ENCODE peak calls at places on chromosomes 1 and 21, in four cellular contexts. One of them, this sample, is unnamed.

GRCh38 chr1:154584267-154584994 is 16.9 kb downstream of the CHRNB2 start:
- DNase-seq in transverse colon: no peak
- DNase-seq in breast epithelium: no peak
- DNase-seq in lung: no peak
- DNase-seq in this sample: no peak

GRCh38 chr1:68324316-68324715 is 92.0 kb upstream of the WLS start:
- DNase-seq in transverse colon: no peak
- DNase-seq in breast epithelium: no peak
- DNase-seq in lung: no peak
- DNase-seq in this sample: no peak

GRCh38 chr1:15797614-15798390 is 9.6 kb downstream of the UQCRHL start:
- DNase-seq in transverse colon: no peak
- DNase-seq in breast epithelium: no peak
- DNase-seq in lung: no peak
- DNase-seq in this sample: no peak

GRCh38 chr1:29471487-29472313 is 235.4 kb downstream of the PTPRU start:
- DNase-seq in transverse colon: no peak
- DNase-seq in breast epithelium: no peak
- DNase-seq in lung: no peak
- DNase-seq in this sample: no peak

GRCh38 chr1:23957096-23957495 is 2.5 kb upstream of the PNRC2 start:
- DNase-seq in transverse colon: peak; percentile 74
- DNase-seq in breast epithelium: peak; percentile 69
- DNase-seq in lung: peak; percentile 65
- DNase-seq in this sample: no peak

GRCh38 chr1:45395051-45395450 is 54.8 kb upstream of the MUTYH start:
- DNase-seq in transverse colon: no peak
- DNase-seq in breast epithelium: no peak
- DNase-seq in lung: no peak
- DNase-seq in this sample: no peak

GRCh38 chr1:218473527-218473926 is 128.4 kb downstream of the TGFB2 start:
- DNase-seq in transverse colon: no peak
- DNase-seq in breast epithelium: no peak
- DNase-seq in lung: no peak
- DNase-seq in this sample: no peak

GRCh38 chr1:56446531-56447098 is 132.7 kb downstream of the PLPP3 start:
- DNase-seq in transverse colon: peak; percentile 24
- DNase-seq in breast epithelium: no peak
- DNase-seq in lung: peak; percentile 57
- DNase-seq in this sample: no peak

GRCh38 chr1:169108897-169109560 is 2.5 kb downstream of the ATP1B1 start:
- DNase-seq in transverse colon: peak; percentile 66
- DNase-seq in breast epithelium: no peak
- DNase-seq in lung: no peak
- DNase-seq in this sample: no peak

GRCh38 chr1:170836146-170836545 is 99.2 kb upstream of the MROH9 start:
- DNase-seq in transverse colon: no peak
- DNase-seq in breast epithelium: no peak
- DNase-seq in lung: no peak
- DNase-seq in this sample: no peak

GRCh38 chr21:42392731-42393442 is 3.0 kb downstream of the TMPRSS3 start:
- DNase-seq in transverse colon: no peak
- DNase-seq in breast epithelium: no peak
- DNase-seq in lung: no peak
- DNase-seq in this sample: no peak

GRCh38 chr1:24769656-24770651 is 24.7 kb downstream of the CLIC4 start:
- DNase-seq in transverse colon: no peak
- DNase-seq in breast epithelium: no peak
- DNase-seq in lung: no peak
- DNase-seq in this sample: no peak

GRCh38 chr1:85836736-85837135 is 128.5 kb upstream of the ZNHIT6 start:
- DNase-seq in transverse colon: no peak
- DNase-seq in breast epithelium: no peak
- DNase-seq in lung: no peak
- DNase-seq in this sample: no peak

GRCh38 chr1:153612755-153613331 is at the start of gene S100A16:
- DNase-seq in transverse colon: peak; percentile 91
- DNase-seq in breast epithelium: peak; percentile 82
- DNase-seq in lung: peak; percentile 84
- DNase-seq in this sample: no peak

GRCh38 chr1:230208619-230209261 is 141.7 kb downstream of the GALNT2 start:
- DNase-seq in transverse colon: no peak
- DNase-seq in breast epithelium: no peak
- DNase-seq in lung: no peak
- DNase-seq in this sample: no peak

GRCh38 chr1:21904725-21905520 is 32.2 kb downstream of the HSPG2 start:
- DNase-seq in transverse colon: peak; percentile 82
- DNase-seq in breast epithelium: peak; percentile 63
- DNase-seq in lung: peak; percentile 58
- DNase-seq in this sample: no peak

GRCh38 chr1:64841330-64842065 is 96.6 kb downstream of the RAVER2 start:
- DNase-seq in transverse colon: no peak
- DNase-seq in breast epithelium: no peak
- DNase-seq in lung: no peak
- DNase-seq in this sample: no peak

GRCh38 chr1:94532077-94532476 is 9.5 kb downstream of the F3 start:
- DNase-seq in transverse colon: no peak
- DNase-seq in breast epithelium: no peak
- DNase-seq in lung: no peak
- DNase-seq in this sample: no peak

GRCh38 chr1:6384962-6385672 is 8.4 kb downstream of the ACOT7 start:
- DNase-seq in transverse colon: no peak
- DNase-seq in breast epithelium: no peak
- DNase-seq in lung: no peak
- DNase-seq in this sample: no peak

GRCh38 chr1:5835179-5835562 is 157.1 kb downstream of the NPHP4 start:
- DNase-seq in transverse colon: no peak
- DNase-seq in breast epithelium: no peak
- DNase-seq in lung: no peak
- DNase-seq in this sample: no peak

GRCh38 chr1:43585596-43585995 is 54.9 kb downstream of the PTPRF start:
- DNase-seq in transverse colon: peak; percentile 45
- DNase-seq in breast epithelium: no peak
- DNase-seq in lung: no peak
- DNase-seq in this sample: no peak

GRCh38 chr1:93000291-93000690 is 39.0 kb upstream of the DIPK1A start:
- DNase-seq in transverse colon: no peak
- DNase-seq in breast epithelium: no peak
- DNase-seq in lung: no peak
- DNase-seq in this sample: no peak

GRCh38 chr1:154306151-154306550 is 14.7 kb upstream of the AQP10 start:
- DNase-seq in transverse colon: no peak
- DNase-seq in breast epithelium: no peak
- DNase-seq in lung: no peak
- DNase-seq in this sample: no peak

GRCh38 chr1:115976062-115976899 is at the start of gene SLC22A15:
- DNase-seq in transverse colon: peak; percentile 70
- DNase-seq in breast epithelium: no peak
- DNase-seq in lung: peak; percentile 76
- DNase-seq in this sample: no peak

GRCh38 chr1:57782357-57782756 is 358.5 kb upstream of the DAB1 start:
- DNase-seq in transverse colon: no peak
- DNase-seq in breast epithelium: no peak
- DNase-seq in lung: no peak
- DNase-seq in this sample: no peak

GRCh38 chr1:9351654-9352271 is 59.1 kb downstream of the SPSB1 start:
- DNase-seq in transverse colon: no peak
- DNase-seq in breast epithelium: no peak
- DNase-seq in lung: no peak
- DNase-seq in this sample: no peak

GRCh38 chr1:78577257-78578100 is 42.8 kb upstream of the IFI44L start:
- DNase-seq in transverse colon: no peak
- DNase-seq in breast epithelium: no peak
- DNase-seq in lung: no peak
- DNase-seq in this sample: no peak

GRCh38 chr21:38661296-38662223 is 144.2 kb upstream of the ETS2 start:
- DNase-seq in transverse colon: peak; percentile 27
- DNase-seq in breast epithelium: no peak
- DNase-seq in lung: no peak
- DNase-seq in this sample: no peak

GRCh38 chr21:46661211-46661625 is 25.7 kb downstream of the PRMT2 start:
- DNase-seq in transverse colon: peak; percentile 42
- DNase-seq in breast epithelium: no peak
- DNase-seq in lung: peak; percentile 46
- DNase-seq in this sample: no peak

GRCh38 chr1:10857689-10858088 is 61.2 kb upstream of the CASZ1 start:
- DNase-seq in transverse colon: no peak
- DNase-seq in breast epithelium: no peak
- DNase-seq in lung: no peak
- DNase-seq in this sample: no peak

GRCh38 chr1:114061431-114061830 is 82.2 kb downstream of the OLFML3 start:
- DNase-seq in transverse colon: no peak
- DNase-seq in breast epithelium: no peak
- DNase-seq in lung: no peak
- DNase-seq in this sample: no peak

GRCh38 chr1:25837253-25837875 is 17.6 kb downstream of the MTFR1L start:
- DNase-seq in transverse colon: no peak
- DNase-seq in breast epithelium: no peak
- DNase-seq in lung: no peak
- DNase-seq in this sample: no peak
- TF ChIP-seq CTCF in transverse colon: peak; percentile 37
- TF ChIP-seq CTCF in breast epithelium: no peak
- TF ChIP-seq CTCF in lung: no peak
- TF ChIP-seq CTCF in this sample: no peak

GRCh38 chr1:119952496-119952895 is 56.2 kb upstream of the ADAM30 start:
- DNase-seq in transverse colon: no peak
- DNase-seq in breast epithelium: no peak
- DNase-seq in lung: no peak
- DNase-seq in this sample: no peak

GRCh38 chr1:119956306-119956705 is 60.0 kb upstream of the ADAM30 start:
- DNase-seq in transverse colon: no peak
- DNase-seq in breast epithelium: no peak
- DNase-seq in lung: no peak
- DNase-seq in this sample: no peak

GRCh38 chr1:119953266-119953998 is 57.1 kb upstream of the ADAM30 start:
- DNase-seq in transverse colon: no peak
- DNase-seq in breast epithelium: no peak
- DNase-seq in lung: no peak
- DNase-seq in this sample: no peak

GRCh38 chr1:119958223-119958622 is 61.9 kb upstream of the ADAM30 start:
- DNase-seq in transverse colon: no peak
- DNase-seq in breast epithelium: no peak
- DNase-seq in lung: no peak
- DNase-seq in this sample: no peak

DNA sequence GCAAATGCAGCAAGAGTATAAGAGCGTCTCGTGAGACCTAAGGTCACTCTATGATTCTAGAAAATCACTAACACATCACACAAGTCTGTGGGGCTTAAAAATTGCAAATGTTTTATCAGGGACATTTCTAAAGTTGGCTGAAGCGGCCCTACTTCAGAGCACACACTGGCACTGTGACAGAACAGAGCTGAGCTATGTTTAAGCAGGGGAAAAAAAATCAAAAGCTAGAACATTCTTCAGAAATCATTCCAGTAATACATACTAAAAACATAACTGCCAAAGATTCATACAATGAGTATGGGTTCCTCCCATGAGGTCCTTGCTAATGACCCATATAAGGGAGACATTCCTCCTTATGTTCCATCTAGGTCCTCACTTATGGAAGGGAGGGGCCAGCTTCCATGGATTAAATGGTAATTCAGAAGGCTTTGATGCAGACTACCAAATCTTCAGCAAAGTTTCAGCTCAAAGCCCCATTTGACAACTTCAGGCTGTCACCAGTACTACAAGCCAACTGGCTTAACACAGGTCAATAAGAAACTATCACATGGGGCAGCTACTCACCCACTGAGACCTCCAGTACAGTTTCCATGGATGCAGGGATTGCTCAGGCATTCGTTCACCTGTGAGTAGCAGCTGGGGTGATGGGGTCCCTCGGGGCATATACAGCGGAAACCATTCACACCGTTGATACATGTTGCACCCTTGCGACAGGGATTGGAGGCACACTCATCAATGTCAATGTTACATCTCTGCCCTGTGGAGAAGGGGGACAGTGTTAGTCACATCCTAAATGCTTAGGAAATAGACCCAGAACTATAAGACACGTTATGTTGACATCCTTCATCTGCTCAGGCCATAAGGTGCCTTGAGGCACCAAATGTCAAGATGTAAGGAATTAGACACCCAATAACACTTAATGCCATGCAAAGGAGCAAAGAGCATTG is 58.4 kb upstream of the ADAM30 start:
- DNase-seq in transverse colon: no peak
- DNase-seq in breast epithelium: no peak
- DNase-seq in lung: no peak
- DNase-seq in this sample: no peak
- TF ChIP-seq CTCF in transverse colon: no peak
- TF ChIP-seq CTCF in breast epithelium: no peak
- TF ChIP-seq CTCF in lung: no peak
- TF ChIP-seq CTCF in this sample: no peak

GRCh38 chr1:152497273-152497672 is 13.3 kb upstream of the LCE5A start:
- DNase-seq in transverse colon: no peak
- DNase-seq in breast epithelium: no peak
- DNase-seq in lung: no peak
- DNase-seq in this sample: no peak

GRCh38 chr1:152495066-152495675 is 15.4 kb upstream of the LCE5A start:
- DNase-seq in transverse colon: peak; percentile 51
- DNase-seq in breast epithelium: no peak
- DNase-seq in lung: no peak
- DNase-seq in this sample: peak; percentile 44
- TF ChIP-seq CTCF in transverse colon: no peak
- TF ChIP-seq CTCF in breast epithelium: no peak
- TF ChIP-seq CTCF in lung: peak; percentile 10
- TF ChIP-seq CTCF in this sample: peak; percentile 29

GRCh38 chr1:228369608-228370438 is 36.8 kb downstream of the TRIM11 start:
- DNase-seq in transverse colon: no peak
- DNase-seq in breast epithelium: no peak
- DNase-seq in lung: no peak
- DNase-seq in this sample: no peak
- TF ChIP-seq CTCF in transverse colon: no peak
- TF ChIP-seq CTCF in breast epithelium: no peak
- TF ChIP-seq CTCF in lung: no peak
- TF ChIP-seq CTCF in this sample: no peak

GRCh38 chr1:205199090-205199930 is 12.2 kb downstream of the DSTYK start:
- DNase-seq in transverse colon: no peak
- DNase-seq in breast epithelium: no peak
- DNase-seq in lung: no peak
- DNase-seq in this sample: no peak
- TF ChIP-seq CTCF in transverse colon: no peak
- TF ChIP-seq CTCF in breast epithelium: no peak
- TF ChIP-seq CTCF in lung: no peak
- TF ChIP-seq CTCF in this sample: no peak

This sample was measured in vagina.